ENCODE peak calls at places on chromosomes 3 and 15, in eight cellular contexts. V, J, L, D, B, Y, E and P are unnamed samples.
A peak's percentile ranks its signal among the peaks of the same experiment; 100 is the strongest.

GRCh38 chr3:40267940-40268707 is 41.4 kb upstream of the EIF1B start:
- DNase-seq in B (no peak), V (no peak), Y (no peak), L (no peak), J (peak; percentile 14), D (no peak), E (no peak), P (no peak)

GRCh38 chr3:148005456-148005855 is 596.3 kb downstream of the ZIC1 start:
- DNase-seq in V (no peak), D (no peak), E (no peak), Y (no peak), B (no peak), J (no peak), L (no peak), P (no peak)

GRCh38 chr15:28075482-28076029 is 23.6 kb downstream of the OCA2 start:
- DNase-seq in B (no peak), D (no peak), J (no peak), L (no peak), E (no peak), Y (no peak), V (no peak), P (no peak)

GRCh38 chr3:40546811-40547210 is 22.1 kb downstream of the ZNF621 start:
- DNase-seq in D (no peak), B (no peak), L (no peak), Y (no peak), E (no peak), V (no peak), J (no peak), P (no peak)

GRCh38 chr3:13493867-13494441 is 13.8 kb downstream of the HDAC11 start:
- DNase-seq in D (no peak), B (no peak), J (no peak), V (no peak), E (no peak), Y (no peak), L (no peak), P (no peak)

GRCh38 chr3:99753268-99753975 is 64.2 kb upstream of the CMSS1 start:
- DNase-seq in Y (no peak), V (peak; percentile 43), E (peak; percentile 28), B (no peak), J (peak; percentile 71), D (no peak), L (peak; percentile 15), P (no peak)

GRCh38 chr3:27022096-27022761 is 347.0 kb downstream of the NEK10 start:
- DNase-seq in J (peak; percentile 60), D (no peak), L (no peak), Y (no peak), V (no peak), B (no peak), E (no peak), P (no peak)

GRCh38 chr3:120275553-120276092 is 9.4 kb downstream of the GPR156 start:
- DNase-seq in D (no peak), Y (no peak), J (no peak), B (no peak), V (no peak), L (no peak), E (no peak), P (no peak)

GRCh38 chr3:46703013-46703520 is 1.9 kb downstream of the TMIE start:
- DNase-seq in V (no peak), L (no peak), D (no peak), J (no peak), B (no peak), E (no peak), Y (no peak), P (no peak)

GRCh38 chr3:96466441-96466840 is 348.0 kb upstream of the EPHA6 start:
- DNase-seq in Y (no peak), B (no peak), D (no peak), V (no peak), L (no peak), J (no peak), E (no peak), P (no peak)

GRCh38 chr3:157099337-157100078 is 60.4 kb downstream of the CCNL1 start:
- DNase-seq in L (no peak), E (no peak), J (no peak), D (no peak), Y (no peak), V (no peak), B (no peak), P (no peak)

GRCh38 chr15:25767356-25768151 is 95.6 kb downstream of the ATP10A start:
- DNase-seq in V (no peak), Y (no peak), L (no peak), J (no peak), B (no peak), D (no peak), E (no peak), P (no peak)

GRCh38 chr3:136251511-136251910 is 1.4 kb downstream of the PCCB start:
- DNase-seq in Y (no peak), V (no peak), E (no peak), D (no peak), L (no peak), B (no peak), J (no peak), P (no peak)

GRCh38 chr3:169323580-169324453 is 339.7 kb downstream of the MECOM start:
- DNase-seq in B (no peak), L (no peak), V (no peak), E (no peak), Y (peak; percentile 75), D (no peak), J (peak; percentile 44), P (no peak)

GRCh38 chr3:168828014-168828413 is 732.3 kb upstream of the GOLIM4 start:
- DNase-seq in B (no peak), D (no peak), Y (no peak), E (no peak), J (no peak), V (no peak), L (no peak), P (no peak)

DNA sequence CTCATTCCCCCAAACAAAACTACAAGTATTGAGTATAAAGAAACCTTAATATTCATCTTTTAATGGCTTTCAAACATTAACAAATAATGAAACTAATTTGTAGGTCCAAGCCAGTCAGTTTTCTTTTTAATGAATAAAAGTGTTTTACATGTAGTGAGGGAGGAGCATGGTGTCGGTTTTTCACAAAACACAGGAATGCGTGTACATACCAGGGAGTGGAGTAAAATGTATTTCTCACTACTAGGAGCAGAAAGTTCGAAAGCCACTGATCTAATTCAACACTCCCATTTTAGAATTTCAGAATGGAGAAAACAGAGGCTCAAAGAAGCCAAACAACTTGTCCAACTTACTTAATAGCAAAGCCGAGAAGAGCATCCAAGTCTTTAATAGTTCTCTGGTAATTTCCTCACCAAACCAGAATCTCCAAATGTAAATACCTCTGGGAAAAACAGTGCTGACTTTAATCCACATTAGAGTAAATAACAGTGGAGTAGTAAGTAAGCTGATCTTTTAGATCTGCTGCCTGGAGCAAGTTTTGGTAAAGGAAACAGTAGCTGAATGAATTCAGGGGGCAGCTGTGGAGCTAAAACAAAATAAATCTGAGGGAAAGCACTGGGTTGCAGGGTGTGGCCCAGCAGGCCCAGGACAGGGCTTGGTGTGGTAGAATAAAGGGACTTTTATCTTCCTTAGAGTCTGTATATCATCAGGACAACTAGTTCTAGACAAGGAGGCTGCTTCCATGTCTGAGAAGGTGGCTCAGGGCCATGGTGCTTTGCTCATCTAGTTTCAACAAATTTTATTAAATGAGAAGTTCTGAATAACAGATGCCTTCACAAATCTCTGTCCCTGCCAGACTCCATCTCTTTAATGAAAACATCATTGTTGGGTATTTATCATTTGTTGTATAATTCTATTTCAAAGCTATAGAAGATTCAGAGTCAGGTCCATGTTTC is 7.8 kb downstream of the ANP32A start:
- DNase-seq in V (no peak), L (no peak), Y (no peak), J (no peak), E (no peak), B (no peak), D (no peak), P (no peak)
- H3K27ac ChIP-seq in V (peak overlapping the region; percentile 56), L (peak overlapping the region; percentile 21), Y (no peak overlapping the region), J (no peak overlapping the region), E (no peak overlapping the region), B (no peak overlapping the region), D (peak overlapping the region; percentile 39), P (peak overlapping the region; percentile 13)

DNA sequence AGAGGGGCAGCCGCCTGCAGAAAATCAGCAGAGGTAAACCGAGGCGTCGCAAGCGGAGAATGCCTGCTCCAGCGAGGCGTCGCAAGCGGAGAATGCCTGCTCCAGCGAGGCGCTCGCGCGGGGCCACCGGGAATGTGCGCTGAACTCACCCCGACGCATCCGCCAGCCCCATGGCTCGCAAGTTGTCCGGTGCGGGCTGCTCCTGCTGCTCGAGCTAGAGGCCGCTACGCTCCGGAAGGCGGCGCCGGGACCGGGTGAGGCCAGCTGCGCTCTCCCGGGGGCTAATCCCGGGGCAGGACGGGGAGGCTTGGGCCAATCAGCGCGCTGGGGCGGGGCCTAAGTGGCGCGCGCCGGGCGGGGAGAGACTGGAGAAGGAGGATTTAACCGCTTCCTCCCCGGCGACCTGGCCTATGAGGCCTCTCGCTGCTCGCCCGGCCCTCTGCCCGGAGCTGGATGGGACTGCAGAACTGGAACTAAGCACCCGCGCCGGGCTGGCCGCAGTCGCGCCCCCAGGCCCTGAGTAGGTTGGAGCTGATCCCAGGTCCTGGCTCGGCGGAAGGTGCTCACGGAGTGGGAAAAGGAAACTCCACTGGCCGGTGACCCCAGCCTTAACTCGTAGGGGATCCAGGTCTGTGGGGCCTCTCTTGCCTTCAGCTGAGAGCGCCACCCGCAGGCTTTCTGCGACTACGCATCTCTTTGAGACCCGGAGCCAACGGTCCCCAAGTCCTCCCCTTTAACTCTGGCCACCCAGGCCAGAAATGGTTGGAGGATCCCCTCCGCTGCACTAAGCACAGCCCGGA is at the start of gene SLC26A6:
- DNase-seq in D (peak; percentile 94), L (peak; percentile 86), B (peak; percentile 96), J (peak; percentile 99), Y (peak; percentile 98), V (peak; percentile 56), E (peak; percentile 88), P (peak; percentile 70)
- H3K27ac ChIP-seq in D (peak within 1 kb of the TSS; percentile 82), L (peak within 1 kb of the TSS; percentile 33), B (peak within 1 kb of the TSS; percentile 83), J (peak within 1 kb of the TSS; percentile 93), Y (peak within 1 kb of the TSS; percentile 81), V (peak within 1 kb of the TSS; percentile 87), E (peak within 1 kb of the TSS; percentile 73), P (peak within 1 kb of the TSS; percentile 37)

DNA sequence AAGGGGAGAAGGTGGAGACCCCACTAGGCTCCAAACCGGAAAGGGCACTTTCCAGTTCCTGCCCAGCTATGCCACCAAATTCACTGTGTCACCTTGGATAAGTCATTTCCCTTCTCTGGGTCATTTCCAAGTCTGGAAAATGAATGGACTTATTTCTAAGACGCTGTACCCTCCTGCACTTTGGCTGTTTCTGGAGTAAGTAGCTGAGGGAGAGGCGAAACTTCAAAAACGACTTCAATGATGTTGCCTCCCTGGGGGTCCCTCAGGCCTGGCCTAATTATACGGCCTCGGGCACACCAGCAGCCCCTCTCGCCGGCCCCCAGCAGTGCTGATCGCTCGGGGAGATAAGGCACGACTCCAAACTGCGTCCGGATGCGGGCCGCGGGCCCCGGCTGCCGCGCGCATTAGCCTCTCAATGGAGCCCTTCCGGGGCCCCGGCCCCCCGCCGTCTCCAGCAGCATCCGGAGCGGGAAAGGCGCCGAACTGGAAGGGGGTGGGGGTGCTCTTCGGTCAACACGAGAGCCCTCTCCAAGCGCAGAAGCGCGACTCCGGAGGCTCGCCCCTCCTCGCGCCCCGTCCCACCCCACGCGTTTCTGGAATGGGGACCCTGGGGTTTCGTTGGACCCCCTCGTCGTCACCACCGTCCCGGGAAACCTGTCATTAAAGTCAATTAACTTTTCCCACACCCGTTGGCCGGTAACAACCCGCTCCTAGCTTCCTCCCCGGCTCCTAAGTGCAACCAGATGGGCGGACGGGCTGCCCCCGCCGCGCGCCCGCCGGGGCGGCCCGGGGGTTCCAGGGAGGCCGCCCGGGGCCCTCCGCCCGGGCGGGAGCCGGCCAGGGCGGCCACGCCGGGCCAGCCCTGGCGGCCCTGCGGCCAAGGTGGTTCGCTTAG is 4.8 kb downstream of the HES1 start:
- DNase-seq in E (no peak), D (no peak), Y (peak; percentile 76), J (peak; percentile 91), V (no peak), L (no peak), B (peak; percentile 34), P (no peak)
- H3K27ac ChIP-seq in E (peak overlapping the region; percentile 91), D (peak overlapping the region; percentile 49), Y (peak overlapping the region; percentile 92), J (peak overlapping the region; percentile 100), V (peak overlapping the region; percentile 99), L (no peak overlapping the region), B (peak overlapping the region; percentile 90), P (peak overlapping the region; percentile 99)

GRCh38 chr3:129890125-129890524 is 3.4 kb downstream of the TMCC1 start:
- DNase-seq in J (no peak), V (no peak), D (no peak), E (no peak), Y (no peak), B (no peak), L (peak; percentile 10), P (no peak)
- H3K27ac ChIP-seq in J (no peak overlapping the region), V (peak overlapping the region; percentile 95), D (no peak overlapping the region), E (no peak overlapping the region), Y (no peak overlapping the region), B (no peak overlapping the region), L (peak overlapping the region; percentile 56), P (no peak overlapping the region)